ENCODE peak calls at places on chromosomes 7 and 10, in eight cellular contexts. F, V, U, M, H, K, O and W are unnamed samples.

GRCh38 chr7:27899601-27900000 is 159.6 kb downstream of the TAX1BP1 start:
- DNase-seq in K (no peak), F (no peak), H (no peak), U (no peak), V (no peak), M (peak), O (no peak), W (no peak)

GRCh38 chr10:127815147-127815546 is 77.6 kb downstream of the CLRN3 start:
- DNase-seq in M (no peak), K (no peak), H (no peak), U (no peak), F (no peak), V (no peak), O (no peak), W (no peak)

GRCh38 chr7:28984631-28985030 is 26.5 kb upstream of the TRIL start:
- DNase-seq in O (peak), V (peak), F (no peak), U (no peak), K (peak), M (peak), H (no peak), W (peak)

GRCh38 chr7:20786421-20786778 is 286 bp downstream of the SP8 start:
- DNase-seq in M (no peak), H (no peak), U (no peak), F (no peak), O (no peak), K (no peak), V (no peak), W (no peak)

GRCh38 chr10:14782691-14783363 is 8.1 kb upstream of the FAM107B start:
- DNase-seq in V (no peak), O (no peak), F (peak), K (no peak), H (peak), M (no peak), U (no peak), W (peak)

GRCh38 chr10:71435571-71436267 is 39.0 kb downstream of the CDH23 start:
- DNase-seq in M (peak), O (no peak), U (no peak), V (no peak), K (no peak), H (no peak), F (no peak), W (no peak)

GRCh38 chr10:11409357-11409756 is 202.1 kb downstream of the USP6NL start:
- DNase-seq in H (no peak), K (no peak), U (no peak), M (no peak), O (no peak), F (no peak), V (no peak), W (no peak)

GRCh38 chr7:136502162-136502561 is 366.3 kb upstream of the CHRM2 start:
- DNase-seq in V (no peak), M (no peak), O (no peak), H (no peak), F (no peak), U (no peak), K (no peak), W (no peak)

GRCh38 chr10:129241461-129241860 is 225.6 kb upstream of the MGMT start:
- DNase-seq in K (no peak), V (no peak), H (no peak), U (no peak), O (no peak), M (no peak), F (no peak), W (no peak)

GRCh38 chr7:111229181-111229740 is 138.3 kb downstream of the LRRN3 start:
- DNase-seq in K (no peak), M (no peak), U (no peak), V (no peak), H (no peak), F (no peak), O (no peak), W (no peak)

GRCh38 chr7:41051525-41051924 is 651.4 kb downstream of the INHBA start:
- DNase-seq in M (no peak), V (no peak), O (no peak), U (no peak), H (no peak), K (no peak), F (no peak), W (no peak)

GRCh38 chr10:13665516-13666262 is 78.9 kb downstream of the PRPF18 start:
- DNase-seq in V (no peak), H (no peak), O (no peak), K (no peak), F (no peak), U (no peak), M (no peak), W (no peak)

GRCh38 chr10:119517235-119518141 is 25.0 kb downstream of the RGS10 start:
- DNase-seq in H (no peak), U (peak), V (no peak), M (peak), K (no peak), F (no peak), O (no peak), W (peak)

GRCh38 chr7:106736508-106737201 is 75.7 kb upstream of the CCDC71L start:
- DNase-seq in U (no peak), M (peak), V (no peak), K (peak), F (no peak), H (peak), O (peak), W (peak)

GRCh38 chr10:124520553-124521428 is 59.2 kb downstream of the LHPP start:
- DNase-seq in F (no peak), M (peak), V (no peak), O (no peak), U (no peak), H (no peak), K (no peak), W (no peak)

GRCh38 chr7:134357486-134357885 is 40.8 kb upstream of the SLC35B4 start:
- DNase-seq in M (no peak), F (no peak), O (no peak), H (no peak), U (no peak), K (no peak), V (no peak), W (no peak)

GRCh38 chr7:47376991-47377590 is 204.8 kb downstream of the TNS3 start:
- DNase-seq in O (no peak), K (no peak), U (no peak), H (no peak), M (no peak), V (no peak), F (no peak), W (no peak)

GRCh38 chr10:28300027-28300426 is 2.8 kb downstream of the MPP7 start:
- DNase-seq in M (no peak), U (no peak), V (no peak), F (no peak), O (peak), H (no peak), K (no peak), W (no peak)

GRCh38 chr10:18122753-18123152 is 17.5 kb upstream of the CACNB2 start:
- DNase-seq in O (no peak), M (no peak), U (no peak), V (no peak), K (no peak), F (no peak), H (no peak), W (no peak)

GRCh38 chr7:78769551-78770101 is 683.8 kb downstream of the MAGI2 start:
- DNase-seq in M (peak), V (no peak), K (no peak), O (no peak), U (peak), H (no peak), F (no peak), W (no peak)

GRCh38 chr7:101486764-101487458 is 124.2 kb downstream of the COL26A1 start:
- DNase-seq in K (no peak), M (no peak), V (no peak), U (no peak), O (no peak), F (no peak), H (no peak), W (no peak)

GRCh38 chr7:25455649-25456251 is 227.5 kb upstream of the NPVF start:
- DNase-seq in U (no peak), H (no peak), K (no peak), V (no peak), M (no peak), F (no peak), O (no peak), W (no peak)

GRCh38 chr7:83060218-83060617 is 102.5 kb downstream of the PCLO start:
- DNase-seq in M (no peak), V (no peak), O (no peak), K (no peak), F (peak), H (no peak), U (no peak), W (no peak)

GRCh38 chr7:143245123-143245522 is 18.1 kb upstream of the GSTK1 start:
- DNase-seq in O (no peak), F (no peak), V (no peak), U (no peak), K (no peak), H (no peak), M (peak), W (no peak)

GRCh38 chr10:98255146-98255877 is 12.7 kb downstream of the LOXL4 start:
- DNase-seq in F (no peak), O (no peak), M (no peak), H (no peak), V (no peak), U (no peak), K (no peak), W (no peak)

GRCh38 chr10:47371629-47372485 is 12.2 kb downstream of the ZNF488 start:
- DNase-seq in V (no peak), O (no peak), K (no peak), M (no peak), U (no peak), H (no peak), F (no peak), W (no peak)

GRCh38 chr7:142739927-142740492 is 9.3 kb upstream of the PRSS1 start:
- DNase-seq in M (no peak), O (peak), V (no peak), U (no peak), F (no peak), K (no peak), H (peak), W (no peak)

GRCh38 chr7:122350701-122351100 is 46.2 kb upstream of the FEZF1 start:
- DNase-seq in V (no peak), F (no peak), K (no peak), M (no peak), U (no peak), H (no peak), O (no peak), W (no peak)

GRCh38 chr7:151626422-151627115 is 106.9 kb upstream of the RHEB start:
- DNase-seq in K (peak), O (peak), V (no peak), F (no peak), M (peak), U (no peak), H (no peak), W (no peak)

GRCh38 chr10:614772-615582 is 74.5 kb downstream of the DIP2C start:
- DNase-seq in K (peak), U (no peak), O (no peak), H (no peak), M (no peak), F (no peak), V (no peak), W (no peak)

GRCh38 chr10:784759-785538 is 95.5 kb upstream of the DIP2C start:
- DNase-seq in F (no peak), V (no peak), K (peak), M (peak), H (peak), O (no peak), U (no peak), W (peak)

GRCh38 chr7:101728888-101729883 is 88.2 kb upstream of the CUX1 start:
- DNase-seq in F (peak), U (no peak), H (peak), K (no peak), V (no peak), M (peak), O (peak), W (peak)

GRCh38 chr7:139876622-139877283 is 47.7 kb downstream of the TBXAS1 start:
- DNase-seq in U (no peak), H (no peak), V (no peak), F (no peak), M (no peak), O (no peak), K (no peak), W (no peak)
- TF ChIP-seq POLR2A in U (no peak), H (no peak), V (no peak), F (no peak), M (no peak), O (no peak), K (no peak), W (no peak)

DNA sequence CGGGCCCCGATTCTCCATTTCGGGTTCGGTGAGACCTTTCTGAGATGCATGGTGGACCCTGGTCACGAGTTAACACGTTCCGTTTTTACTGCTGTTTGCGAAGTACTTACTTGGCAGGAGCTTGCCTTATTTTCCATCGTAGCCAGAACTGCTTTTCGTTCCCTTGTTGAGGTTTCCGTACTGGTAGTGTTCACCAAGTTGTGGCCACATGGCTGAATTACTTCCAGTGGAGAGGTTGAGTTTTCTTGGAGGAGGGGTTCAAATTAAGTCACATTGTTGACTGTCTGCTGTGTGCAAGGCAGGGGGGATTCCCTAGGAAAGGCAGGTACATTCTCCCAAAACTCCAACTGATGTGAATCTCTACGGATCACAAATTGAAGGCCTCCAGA is 4.0 kb downstream of the MXI1 start:
- DNase-seq in M (no peak), O (no peak), U (no peak), K (no peak), F (no peak), V (no peak), H (no peak), W (no peak)
- TF ChIP-seq POLR2A in M (no peak), O (no peak), U (no peak), K (peak), F (no peak), V (no peak), H (no peak), W (no peak)

GRCh38 chr7:42074079-42074478 is 162.9 kb downstream of the GLI3 start:
- DNase-seq in M (no peak), K (no peak), O (no peak), H (no peak), V (no peak), U (no peak), F (no peak), W (no peak)

GRCh38 chr7:42080831-42081230 is 156.2 kb downstream of the GLI3 start:
- DNase-seq in U (no peak), F (no peak), K (no peak), V (no peak), H (no peak), M (no peak), O (no peak), W (no peak)

GRCh38 chr7:42076870-42077269 is 160.1 kb downstream of the GLI3 start:
- DNase-seq in M (no peak), U (no peak), O (no peak), K (no peak), V (no peak), H (no peak), F (no peak), W (no peak)

GRCh38 chr7:42081672-42082071 is 155.3 kb downstream of the GLI3 start:
- DNase-seq in M (no peak), F (no peak), O (no peak), H (no peak), U (no peak), V (no peak), K (no peak), W (no peak)

DNA sequence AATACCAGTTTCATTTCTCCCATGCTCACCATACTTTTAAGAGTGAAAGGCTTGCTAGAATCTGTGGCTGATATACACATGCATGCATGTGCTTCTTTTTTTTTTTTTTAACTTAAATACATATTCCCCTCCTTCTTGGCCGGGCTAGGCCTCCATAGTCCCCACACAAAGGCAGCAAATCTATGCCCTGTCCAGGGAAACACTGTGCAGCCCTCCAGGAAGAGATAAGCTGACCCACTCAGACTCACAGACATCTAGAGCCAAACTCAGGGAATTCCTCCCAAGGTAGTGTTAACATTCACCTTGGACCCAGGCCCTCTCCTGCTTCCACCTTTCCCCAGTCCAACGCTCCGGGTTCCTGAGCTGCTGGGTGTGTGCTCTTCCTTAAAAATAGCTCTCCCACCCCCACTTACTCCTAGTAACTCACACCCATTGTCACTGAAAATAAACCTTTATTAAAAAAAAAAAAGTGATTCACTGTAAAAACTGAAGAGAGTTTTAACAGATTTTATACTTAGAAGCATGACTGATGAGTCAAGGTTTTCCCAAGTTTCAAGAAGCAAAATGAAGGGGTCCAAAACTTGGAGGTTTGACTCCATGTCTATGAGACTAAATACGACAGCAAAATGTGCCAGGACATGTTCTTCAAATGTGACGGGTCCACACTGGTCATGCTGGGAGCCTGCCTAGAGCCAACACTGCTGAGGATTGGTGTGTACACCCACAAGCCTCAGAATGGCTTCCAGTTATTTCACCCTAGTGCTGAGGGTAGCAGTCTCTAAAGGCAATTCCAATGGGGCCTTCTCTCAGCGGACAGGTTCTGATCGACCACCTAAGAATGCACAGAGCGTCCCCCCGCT is 159.5 kb downstream of the GLI3 start:
- DNase-seq in M (no peak), O (no peak), K (no peak), V (no peak), U (no peak), F (no peak), H (no peak), W (no peak)
- TF ChIP-seq POLR2A in M (no peak), O (no peak), K (no peak), V (no peak), U (no peak), F (no peak), H (no peak), W (no peak)

DNA sequence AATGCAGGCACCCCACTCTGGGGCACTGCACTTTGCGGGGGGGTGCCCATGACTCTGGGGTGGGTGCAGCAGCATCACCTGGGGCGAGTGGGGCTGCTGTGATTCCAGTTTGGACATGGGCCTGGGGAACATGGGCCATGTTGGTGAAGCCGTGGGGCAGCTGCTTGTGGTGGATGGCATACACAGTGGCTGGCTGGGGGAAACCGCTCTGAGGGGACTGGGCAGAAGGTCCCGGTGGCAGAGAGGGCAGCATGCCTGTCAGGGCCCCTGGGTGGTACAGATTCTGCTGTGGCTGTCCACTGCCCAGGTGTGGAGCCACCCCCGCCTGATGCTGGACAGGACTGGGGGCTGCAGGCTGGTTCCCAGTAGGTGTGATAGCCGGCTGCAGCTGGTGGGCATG is 57.2 kb downstream of the LRRC72 start:
- DNase-seq in M (no peak), K (no peak), O (no peak), H (no peak), F (no peak), U (no peak), V (no peak), W (no peak)
- TF ChIP-seq POLR2A in M (no peak), K (no peak), O (no peak), H (no peak), F (no peak), U (no peak), V (no peak), W (no peak)

GRCh38 chr7:44066111-44066460 is 719 bp upstream of the PGAM2 start:
- DNase-seq in U (no peak), M (no peak), K (no peak), V (no peak), O (no peak), F (no peak), H (no peak), W (no peak)
- TF ChIP-seq POLR2A in U (peak), M (no peak), K (no peak), V (no peak), O (peak), F (no peak), H (no peak), W (no peak)

DNA sequence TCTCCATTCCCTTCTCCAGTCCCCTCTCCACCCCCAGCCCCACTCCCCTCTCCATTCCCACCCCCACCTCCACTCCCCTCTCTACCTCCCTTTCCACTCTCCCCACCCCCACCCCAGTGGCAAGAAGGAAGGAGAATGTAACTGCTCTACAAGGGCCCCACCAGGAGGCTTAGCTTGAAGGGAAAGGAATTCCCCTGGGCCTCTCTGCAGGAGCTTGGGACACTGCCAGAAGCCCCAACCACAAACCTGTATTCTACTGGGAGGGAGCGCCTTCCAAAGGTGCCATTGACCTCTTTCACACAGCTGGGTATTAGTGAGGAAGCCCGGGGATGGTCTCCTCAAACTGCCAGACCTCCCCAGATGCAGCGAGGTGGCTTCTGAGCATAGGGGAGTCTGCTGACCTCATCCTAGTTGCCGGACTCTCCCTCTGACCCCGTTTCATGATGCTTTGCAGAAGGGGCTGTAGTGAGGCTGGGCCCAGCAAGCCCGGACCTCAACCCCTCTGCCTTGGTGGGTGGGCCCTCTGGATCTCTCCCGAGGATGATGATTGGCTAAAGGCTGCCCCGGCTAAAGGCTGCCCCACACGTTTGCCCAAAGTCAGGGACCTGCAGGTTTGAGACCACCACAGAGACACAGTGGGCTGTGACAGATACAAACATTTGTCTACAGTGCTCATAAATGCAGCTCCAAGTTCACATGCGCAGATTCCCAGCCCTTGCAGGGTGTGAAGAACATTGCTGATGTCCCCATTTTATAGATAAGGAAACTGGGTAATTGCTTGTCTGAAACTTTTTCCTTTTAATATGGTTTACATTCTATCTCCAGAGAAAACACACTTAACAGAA is 2.9 kb downstream of the DEPP1 start:
- DNase-seq in H (peak), V (no peak), K (peak), F (peak), O (peak), U (no peak), M (peak), W (peak)
- TF ChIP-seq POLR2A in H (no peak), V (peak), K (peak), F (no peak), O (no peak), U (no peak), M (no peak), W (peak)

DNA sequence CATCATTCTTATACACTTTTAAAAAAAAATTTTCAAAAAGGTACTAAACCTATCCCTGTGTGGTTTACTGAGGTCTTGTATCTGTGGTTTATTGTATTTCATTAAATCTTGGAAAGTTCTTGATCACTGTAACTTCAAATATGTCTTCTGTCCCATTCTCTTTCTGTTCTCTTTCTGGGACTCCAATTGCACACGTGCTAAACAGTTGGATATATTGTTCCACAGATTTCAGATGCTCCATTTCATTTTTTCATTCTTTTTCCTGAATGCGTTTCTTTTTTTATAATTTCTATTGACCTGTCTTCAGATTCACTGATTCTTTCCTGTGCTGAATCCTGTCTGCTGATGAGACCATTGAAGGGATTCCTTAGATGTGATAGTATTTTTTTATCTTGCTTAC is 4.6 kb upstream of the KLF6 start:
- DNase-seq in U (no peak), F (no peak), K (no peak), M (no peak), V (no peak), O (no peak), H (no peak), W (no peak)
- TF ChIP-seq POLR2A in U (no peak), F (no peak), K (no peak), M (no peak), V (no peak), O (no peak), H (no peak), W (no peak)